ENCODE peak calls at places on chromosome 17, in six cellular contexts. One of them, this sample, is unnamed.

GRCh38 chr17:27634026-27634335 is 3.0 kb downstream of the LGALS9 start:
- DNase-seq in progenitor cell of endocrine pancreas: no peak
- DNase-seq in fibroblast of villous mesenchyme: peak
- DNase-seq in osteocyte: no peak
- DNase-seq in MCF 10A: no peak
- DNase-seq in RWPE1: no peak
- DNase-seq in this sample: no peak

GRCh38 chr17:73343168-73343634 is 31.4 kb upstream of the CDC42EP4 start:
- DNase-seq in progenitor cell of endocrine pancreas: peak
- DNase-seq in fibroblast of villous mesenchyme: peak
- DNase-seq in osteocyte: peak
- DNase-seq in MCF 10A: no peak
- DNase-seq in RWPE1: no peak
- DNase-seq in this sample: no peak

GRCh38 chr17:28494445-28495188 is 11.5 kb upstream of the FOXN1 start:
- DNase-seq in progenitor cell of endocrine pancreas: peak
- DNase-seq in fibroblast of villous mesenchyme: peak
- DNase-seq in osteocyte: peak
- DNase-seq in MCF 10A: peak
- DNase-seq in RWPE1: peak
- DNase-seq in this sample: peak

GRCh38 chr17:956905-957304 is 22.7 kb downstream of the NXN start:
- DNase-seq in progenitor cell of endocrine pancreas: no peak
- DNase-seq in fibroblast of villous mesenchyme: peak
- DNase-seq in osteocyte: no peak
- DNase-seq in MCF 10A: peak
- DNase-seq in RWPE1: peak
- DNase-seq in this sample: no peak

GRCh38 chr17:12765544-12765943 is 23.8 kb upstream of the ARHGAP44 start:
- DNase-seq in progenitor cell of endocrine pancreas: no peak
- DNase-seq in fibroblast of villous mesenchyme: peak
- DNase-seq in osteocyte: no peak
- DNase-seq in MCF 10A: peak
- DNase-seq in RWPE1: peak
- DNase-seq in this sample: no peak

GRCh38 chr17:12510535-12510934 is 155.2 kb upstream of the MYOCD start:
- DNase-seq in progenitor cell of endocrine pancreas: no peak
- DNase-seq in fibroblast of villous mesenchyme: peak
- DNase-seq in osteocyte: no peak
- DNase-seq in MCF 10A: no peak
- DNase-seq in RWPE1: no peak
- DNase-seq in this sample: no peak

GRCh38 chr17:2186937-2187336 is 116.6 kb downstream of the SMG6 start:
- DNase-seq in progenitor cell of endocrine pancreas: no peak
- DNase-seq in fibroblast of villous mesenchyme: no peak
- DNase-seq in osteocyte: no peak
- DNase-seq in MCF 10A: no peak
- DNase-seq in RWPE1: no peak
- DNase-seq in this sample: no peak

GRCh38 chr17:60169921-60170817 is 20.4 kb downstream of the CA4 start:
- DNase-seq in progenitor cell of endocrine pancreas: no peak
- DNase-seq in fibroblast of villous mesenchyme: peak
- DNase-seq in osteocyte: no peak
- DNase-seq in MCF 10A: peak
- DNase-seq in RWPE1: no peak
- DNase-seq in this sample: no peak

GRCh38 chr17:29138184-29138955 is 41.8 kb downstream of the MYO18A start:
- DNase-seq in progenitor cell of endocrine pancreas: no peak
- DNase-seq in fibroblast of villous mesenchyme: no peak
- DNase-seq in osteocyte: no peak
- DNase-seq in MCF 10A: no peak
- DNase-seq in RWPE1: no peak
- DNase-seq in this sample: peak

GRCh38 chr17:37060966-37061365 is 112.2 kb downstream of the AATF start:
- DNase-seq in progenitor cell of endocrine pancreas: no peak
- DNase-seq in fibroblast of villous mesenchyme: no peak
- DNase-seq in osteocyte: no peak
- DNase-seq in MCF 10A: no peak
- DNase-seq in RWPE1: no peak
- DNase-seq in this sample: no peak

GRCh38 chr17:45905812-45906211 is 11.5 kb downstream of the MAPT start:
- DNase-seq in progenitor cell of endocrine pancreas: no peak
- DNase-seq in fibroblast of villous mesenchyme: no peak
- DNase-seq in osteocyte: no peak
- DNase-seq in MCF 10A: no peak
- DNase-seq in RWPE1: no peak
- DNase-seq in this sample: no peak

GRCh38 chr17:75832652-75833400 is 11.4 kb downstream of the UNC13D start:
- DNase-seq in progenitor cell of endocrine pancreas: no peak
- DNase-seq in fibroblast of villous mesenchyme: no peak
- DNase-seq in osteocyte: no peak
- DNase-seq in MCF 10A: no peak
- DNase-seq in RWPE1: no peak
- DNase-seq in this sample: peak

GRCh38 chr17:36094746-36095145 is 4.8 kb upstream of the CCL3 start:
- DNase-seq in progenitor cell of endocrine pancreas: no peak
- DNase-seq in fibroblast of villous mesenchyme: no peak
- DNase-seq in osteocyte: no peak
- DNase-seq in MCF 10A: no peak
- DNase-seq in RWPE1: no peak
- DNase-seq in this sample: no peak

GRCh38 chr17:4509923-4510614 is 11.4 kb downstream of the SPNS2 start:
- DNase-seq in progenitor cell of endocrine pancreas: no peak
- DNase-seq in fibroblast of villous mesenchyme: no peak
- DNase-seq in osteocyte: no peak
- DNase-seq in MCF 10A: no peak
- DNase-seq in RWPE1: no peak
- DNase-seq in this sample: no peak

GRCh38 chr17:47315451-47316266 is 8.1 kb upstream of the EFCAB13 start:
- DNase-seq in progenitor cell of endocrine pancreas: no peak
- DNase-seq in fibroblast of villous mesenchyme: peak
- DNase-seq in osteocyte: no peak
- DNase-seq in MCF 10A: peak
- DNase-seq in RWPE1: peak
- DNase-seq in this sample: peak

GRCh38 chr17:19415806-19416775 is 5.1 kb downstream of the RNF112 start:
- DNase-seq in progenitor cell of endocrine pancreas: no peak
- DNase-seq in fibroblast of villous mesenchyme: no peak
- DNase-seq in osteocyte: no peak
- DNase-seq in MCF 10A: no peak
- DNase-seq in RWPE1: no peak
- DNase-seq in this sample: no peak

GRCh38 chr17:2335726-2336214 is 487 bp downstream of the TSR1 start:
- DNase-seq in progenitor cell of endocrine pancreas: no peak
- DNase-seq in fibroblast of villous mesenchyme: no peak
- DNase-seq in osteocyte: no peak
- DNase-seq in MCF 10A: no peak
- DNase-seq in RWPE1: peak
- DNase-seq in this sample: no peak

GRCh38 chr17:17151055-17151454 is 55.1 kb downstream of the PLD6 start:
- DNase-seq in progenitor cell of endocrine pancreas: no peak
- DNase-seq in fibroblast of villous mesenchyme: peak
- DNase-seq in osteocyte: no peak
- DNase-seq in MCF 10A: peak
- DNase-seq in RWPE1: peak
- DNase-seq in this sample: no peak

DNA sequence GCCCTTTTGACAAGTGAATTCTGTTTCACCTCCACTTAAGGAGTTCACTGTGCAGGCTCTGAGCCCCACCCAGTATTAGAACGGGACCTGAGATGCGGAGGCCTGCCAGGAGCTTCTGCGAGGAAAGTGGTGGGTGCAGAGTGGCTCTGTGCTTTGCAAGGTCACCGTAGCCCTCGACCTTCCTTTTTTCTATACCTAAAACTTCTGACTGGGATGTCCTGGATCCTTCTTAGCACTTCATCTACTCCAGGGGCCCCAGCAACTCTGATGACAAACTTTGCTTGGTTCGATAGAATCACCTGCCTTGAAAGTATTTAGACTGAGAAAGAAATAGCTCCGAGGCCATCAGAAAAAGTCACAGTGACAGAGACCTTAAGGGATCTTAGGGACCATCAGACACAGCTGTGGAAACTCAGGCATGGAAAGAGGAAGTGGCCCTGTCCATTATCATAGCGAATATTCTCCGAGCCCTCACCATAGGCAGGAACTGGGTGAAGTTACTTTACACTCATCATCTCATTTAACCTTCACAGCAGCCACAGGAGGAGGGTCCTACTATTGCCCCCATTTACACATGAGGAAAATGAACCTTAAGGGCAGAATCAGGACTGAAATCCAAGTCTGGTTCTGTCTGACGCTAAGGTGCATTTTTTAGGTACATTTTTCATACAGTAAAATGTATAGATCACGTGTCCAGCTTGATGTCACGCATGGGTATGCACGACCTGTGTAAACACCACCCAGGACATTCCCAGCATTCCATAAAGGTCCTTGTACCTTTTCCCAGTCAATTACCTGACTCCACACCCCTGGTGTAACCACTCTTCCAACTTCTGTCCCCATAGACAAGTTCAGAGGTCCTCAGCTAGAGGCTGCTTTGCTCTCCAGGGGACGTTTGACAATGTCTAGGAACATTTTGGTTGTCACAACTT is 690 bp upstream of the KRT13 start:
- DNase-seq in progenitor cell of endocrine pancreas: no peak
- DNase-seq in fibroblast of villous mesenchyme: no peak
- DNase-seq in osteocyte: no peak
- DNase-seq in MCF 10A: no peak
- DNase-seq in RWPE1: peak
- DNase-seq in this sample: no peak
- TF ChIP-seq CTCF in progenitor cell of endocrine pancreas: no peak
- TF ChIP-seq CTCF in fibroblast of villous mesenchyme: no peak
- TF ChIP-seq CTCF in osteocyte: no peak
- TF ChIP-seq CTCF in MCF 10A: no peak
- TF ChIP-seq CTCF in RWPE1: no peak
- TF ChIP-seq CTCF in this sample: no peak

DNA sequence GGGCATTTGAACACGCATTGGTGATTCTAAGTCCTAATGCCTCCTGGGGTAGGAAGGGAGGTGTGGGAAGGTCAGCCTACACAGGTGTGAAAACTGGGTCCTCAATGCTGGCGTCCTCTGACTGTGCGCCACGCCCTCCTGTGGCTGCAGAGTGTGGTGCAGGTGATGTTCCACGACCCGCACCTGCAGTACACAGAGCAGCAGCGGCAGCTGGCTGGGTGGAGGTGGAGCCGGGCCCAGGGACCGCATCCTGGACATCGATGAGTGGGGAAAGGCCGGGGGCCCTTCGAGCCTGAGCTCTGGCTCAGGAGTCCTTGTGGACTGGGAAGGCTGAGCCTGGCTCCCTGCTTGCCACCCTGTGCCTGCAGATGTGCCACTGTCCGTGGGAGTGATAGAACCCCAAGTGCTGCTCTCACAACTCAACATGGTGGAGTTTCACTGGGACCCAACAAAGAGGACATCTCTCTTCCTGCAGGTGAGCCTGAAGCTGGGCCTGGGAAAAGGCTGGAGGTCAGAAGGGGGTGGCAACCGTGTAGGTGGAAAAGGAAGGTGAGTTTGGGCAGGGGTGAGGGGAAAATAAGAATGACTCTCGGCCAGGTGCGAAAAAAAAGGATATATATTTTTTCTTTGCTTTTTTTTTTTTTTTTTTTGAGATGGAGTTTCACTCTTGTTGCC is 14.0 kb upstream of the STAC2 start:
- DNase-seq in progenitor cell of endocrine pancreas: peak
- DNase-seq in fibroblast of villous mesenchyme: no peak
- DNase-seq in osteocyte: no peak
- DNase-seq in MCF 10A: peak
- DNase-seq in RWPE1: peak
- DNase-seq in this sample: peak
- TF ChIP-seq CTCF in progenitor cell of endocrine pancreas: peak
- TF ChIP-seq CTCF in fibroblast of villous mesenchyme: peak
- TF ChIP-seq CTCF in osteocyte: peak
- TF ChIP-seq CTCF in MCF 10A: peak
- TF ChIP-seq CTCF in RWPE1: peak
- TF ChIP-seq CTCF in this sample: peak

DNA sequence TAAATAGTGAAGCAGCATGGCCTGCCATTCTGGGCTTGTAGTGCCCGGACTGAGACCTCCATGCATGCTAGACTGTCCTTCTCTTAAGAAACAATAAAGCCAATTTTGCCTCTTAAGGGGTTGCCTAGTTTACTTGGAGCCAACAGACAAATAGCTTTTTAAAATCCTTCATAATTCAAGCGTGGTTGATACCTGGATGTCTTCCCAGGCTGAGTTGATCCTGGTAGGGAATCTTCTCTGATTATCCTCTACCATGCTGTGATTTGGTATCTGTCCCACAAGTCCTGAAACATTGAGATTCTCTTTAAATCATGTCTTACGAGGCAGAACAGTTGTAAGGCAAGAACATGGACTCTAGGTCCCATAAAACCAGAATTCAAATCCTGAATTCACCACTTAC is 359.6 kb upstream of the CCL2 start:
- DNase-seq in progenitor cell of endocrine pancreas: no peak
- DNase-seq in fibroblast of villous mesenchyme: no peak
- DNase-seq in osteocyte: no peak
- DNase-seq in MCF 10A: no peak
- DNase-seq in RWPE1: no peak
- DNase-seq in this sample: no peak
- TF ChIP-seq CTCF in progenitor cell of endocrine pancreas: no peak
- TF ChIP-seq CTCF in fibroblast of villous mesenchyme: no peak
- TF ChIP-seq CTCF in osteocyte: no peak
- TF ChIP-seq CTCF in MCF 10A: no peak
- TF ChIP-seq CTCF in RWPE1: no peak
- TF ChIP-seq CTCF in this sample: no peak

GRCh38 chr17:79147791-79148506 is 73.3 kb downstream of the ENGASE start:
- DNase-seq in progenitor cell of endocrine pancreas: no peak
- DNase-seq in fibroblast of villous mesenchyme: no peak
- DNase-seq in osteocyte: no peak
- DNase-seq in MCF 10A: no peak
- DNase-seq in RWPE1: no peak
- DNase-seq in this sample: no peak
- TF ChIP-seq CTCF in progenitor cell of endocrine pancreas: no peak
- TF ChIP-seq CTCF in fibroblast of villous mesenchyme: no peak
- TF ChIP-seq CTCF in osteocyte: no peak
- TF ChIP-seq CTCF in MCF 10A: no peak
- TF ChIP-seq CTCF in RWPE1: no peak
- TF ChIP-seq CTCF in this sample: peak

DNA sequence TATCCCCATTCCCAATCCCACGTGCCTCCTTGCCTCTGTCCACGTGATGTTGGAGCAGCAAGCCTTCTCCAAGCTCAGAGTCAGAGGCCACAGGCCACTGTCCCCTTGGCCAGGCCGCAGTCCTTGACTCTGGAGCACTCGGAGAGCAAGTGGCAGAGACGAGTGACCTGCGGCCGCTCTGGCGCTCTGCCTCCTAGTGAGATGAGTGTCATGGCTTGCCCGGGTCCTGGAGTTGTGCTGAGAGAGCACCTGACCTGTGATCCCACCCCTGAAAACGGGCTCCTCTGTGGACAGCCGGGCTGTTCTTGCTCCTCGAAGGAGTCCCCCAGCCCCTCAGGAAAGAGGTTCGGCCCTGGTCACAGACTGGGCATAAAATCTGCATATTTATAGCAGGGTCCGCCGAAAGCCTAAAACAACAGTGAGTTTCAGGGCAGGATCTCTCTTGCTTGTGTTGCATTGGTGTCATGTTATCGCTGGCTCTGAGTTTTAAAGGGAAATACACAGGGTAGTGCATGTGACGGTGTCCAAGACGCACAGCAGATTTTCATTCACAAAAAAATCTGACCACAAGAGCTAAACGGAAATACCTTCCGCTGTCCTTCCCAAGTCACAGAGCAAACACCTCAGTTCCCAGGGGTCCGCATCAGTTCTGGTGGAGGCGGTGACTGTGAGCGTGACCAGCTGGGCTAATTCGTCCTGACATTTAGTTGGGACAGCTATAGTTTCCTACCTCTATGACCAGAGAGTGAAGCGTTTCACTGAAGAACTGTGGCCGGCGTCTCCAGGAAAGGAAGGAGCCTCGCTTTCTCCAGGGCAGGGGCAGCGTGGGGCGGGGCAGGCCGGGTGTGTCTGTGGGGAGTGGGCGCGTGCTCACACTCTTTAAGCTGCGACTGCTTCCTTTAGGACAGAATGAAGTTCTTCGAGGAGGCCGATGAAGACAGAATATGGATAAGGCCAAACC is 10.3 kb upstream of the FASN start:
- DNase-seq in progenitor cell of endocrine pancreas: no peak
- DNase-seq in fibroblast of villous mesenchyme: peak
- DNase-seq in osteocyte: no peak
- DNase-seq in MCF 10A: no peak
- DNase-seq in RWPE1: no peak
- DNase-seq in this sample: no peak
- TF ChIP-seq CTCF in progenitor cell of endocrine pancreas: no peak
- TF ChIP-seq CTCF in fibroblast of villous mesenchyme: no peak
- TF ChIP-seq CTCF in osteocyte: no peak
- TF ChIP-seq CTCF in MCF 10A: no peak
- TF ChIP-seq CTCF in RWPE1: no peak
- TF ChIP-seq CTCF in this sample: no peak

This sample was measured in GM13977.